ENCODE peak calls at places on chromosome 3, in ten cellular contexts. B is mesothelial cell of epicardium; T is bronchial epithelial cell; E is left ventricle myocardium inferior; A is cardiac muscle cell; O is MCF 10A; D is lung; Q is nephron progenitor cell; W is CD8-positive, alpha-beta T cell; G is PC-9. Z is an unnamed sample.

GRCh38 chr3:4350789-4351163 is 47.6 kb downstream of the SETMAR start:
- DNase-seq in B (no peak), T (peak; percentile 61), E (no peak), A (peak; percentile 69), O (peak; percentile 68), D (no peak), Q (peak; percentile 21), W (peak; percentile 52), G (peak; percentile 33), Z (no peak)

GRCh38 chr3:32780735-32781210 is 37.0 kb upstream of the TRIM71 start:
- DNase-seq in B (peak; percentile 78), T (peak; percentile 20), E (peak; percentile 39), A (peak; percentile 80), O (peak; percentile 42), D (peak; percentile 51), Q (peak; percentile 82), W (no peak), G (no peak), Z (peak; percentile 75)

GRCh38 chr3:124633527-124633926 is 96.7 kb upstream of the UMPS start:
- DNase-seq in B (no peak), T (no peak), E (no peak), A (no peak), O (no peak), D (no peak), Q (no peak), W (no peak), G (no peak), Z (no peak)

GRCh38 chr3:139124197-139124596 is 79.5 kb upstream of the PRR23C start:
- DNase-seq in B (no peak), T (no peak), E (no peak), A (no peak), O (no peak), D (peak; percentile 13), Q (no peak), W (no peak), G (no peak), Z (no peak)

GRCh38 chr3:33317963-33318708 is 40.9 kb downstream of the FBXL2 start:
- DNase-seq in B (no peak), T (peak; percentile 12), E (no peak), A (no peak), O (no peak), D (no peak), Q (no peak), W (no peak), G (peak; percentile 81), Z (no peak)

GRCh38 chr3:44323341-44323955 is 15.1 kb upstream of the TCAIM start:
- DNase-seq in B (peak; percentile 58), T (peak; percentile 52), E (peak; percentile 41), A (peak; percentile 72), O (peak; percentile 73), D (no peak), Q (peak; percentile 63), W (peak; percentile 58), G (no peak), Z (peak; percentile 44)

GRCh38 chr3:197503652-197504051 is 52.1 kb downstream of the BDH1 start:
- DNase-seq in B (no peak), T (no peak), E (no peak), A (no peak), O (no peak), D (no peak), Q (no peak), W (no peak), G (no peak), Z (no peak)

GRCh38 chr3:16474920-16475319 is 38.6 kb downstream of the RFTN1 start:
- DNase-seq in B (no peak), T (no peak), E (no peak), A (no peak), O (no peak), D (no peak), Q (no peak), W (no peak), G (no peak), Z (no peak)

DNA sequence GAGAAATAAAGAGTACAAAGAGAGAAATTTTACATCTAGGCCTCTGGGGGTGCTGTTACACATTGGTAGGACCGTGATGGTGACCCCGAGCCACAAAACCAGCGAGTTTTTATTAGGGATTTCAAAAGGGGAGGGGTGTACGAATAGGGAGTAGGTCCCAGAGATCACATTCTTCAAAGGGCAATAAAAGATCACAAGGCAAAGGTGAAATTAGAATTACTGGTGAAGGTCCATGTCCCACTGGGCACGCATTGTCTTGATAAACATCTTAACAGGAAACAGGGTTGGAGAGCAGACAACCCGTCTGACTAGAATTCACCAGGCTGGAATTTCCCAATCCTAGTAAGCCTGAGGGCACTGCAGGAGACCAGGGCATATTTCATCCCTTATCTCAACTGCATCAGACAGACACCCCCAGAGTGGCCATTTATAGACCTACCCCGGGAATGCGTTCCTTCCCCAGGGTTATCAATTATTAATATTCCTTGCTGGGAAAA is 4.3 kb downstream of the IRAK2 start:
- DNase-seq in B (no peak), T (no peak), E (no peak), A (no peak), O (no peak), D (no peak), Q (no peak), W (no peak), G (peak; percentile 72), Z (no peak)
- TF ChIP-seq CTCF in B (no peak), T (no peak), E (no peak), A (peak; percentile 18), O (no peak), D (no peak), Q (no peak), W (no peak), G (peak; percentile 58), Z (no peak)

GRCh38 chr3:156838035-156838434 is 11.9 kb downstream of the LEKR1 start:
- DNase-seq in B (no peak), T (no peak), E (no peak), A (no peak), O (no peak), D (no peak), Q (no peak), W (no peak), G (no peak), Z (no peak)

GRCh38 chr3:156843071-156843808 is 17.1 kb downstream of the LEKR1 start:
- DNase-seq in B (no peak), T (no peak), E (no peak), A (no peak), O (no peak), D (no peak), Q (no peak), W (no peak), G (no peak), Z (no peak)

GRCh38 chr3:156837130-156837529 is 11.0 kb downstream of the LEKR1 start:
- DNase-seq in B (no peak), T (peak; percentile 71), E (no peak), A (no peak), O (peak; percentile 18), D (no peak), Q (no peak), W (no peak), G (no peak), Z (no peak)

GRCh38 chr3:156840826-156841689 is 14.9 kb downstream of the LEKR1 start:
- DNase-seq in B (no peak), T (no peak), E (no peak), A (no peak), O (no peak), D (no peak), Q (no peak), W (no peak), G (no peak), Z (no peak)
- TF ChIP-seq CTCF in B (no peak), T (no peak), E (no peak), A (no peak), O (no peak), D (no peak), Q (no peak), W (no peak), G (no peak), Z (no peak)

GRCh38 chr3:10972359-10972758 is 20.2 kb upstream of the SLC6A1 start:
- DNase-seq in B (no peak), T (no peak), E (no peak), A (no peak), O (no peak), D (no peak), Q (no peak), W (no peak), G (no peak), Z (no peak)

GRCh38 chr3:10975695-10976234 is 16.8 kb upstream of the SLC6A1 start:
- DNase-seq in B (no peak), T (no peak), E (no peak), A (no peak), O (no peak), D (no peak), Q (no peak), W (no peak), G (no peak), Z (no peak)

GRCh38 chr3:10974131-10974530 is 18.4 kb upstream of the SLC6A1 start:
- DNase-seq in B (no peak), T (no peak), E (no peak), A (no peak), O (no peak), D (no peak), Q (no peak), W (no peak), G (no peak), Z (no peak)

GRCh38 chr3:10974746-10975375 is 17.7 kb upstream of the SLC6A1 start:
- DNase-seq in B (no peak), T (no peak), E (no peak), A (no peak), O (no peak), D (no peak), Q (no peak), W (no peak), G (no peak), Z (no peak)

GRCh38 chr3:10973196-10973595 is 19.4 kb upstream of the SLC6A1 start:
- DNase-seq in B (no peak), T (no peak), E (no peak), A (no peak), O (no peak), D (no peak), Q (no peak), W (no peak), G (no peak), Z (no peak)
- TF ChIP-seq CTCF in B (no peak), T (no peak), E (no peak), A (no peak), O (no peak), D (no peak), Q (no peak), W (no peak), G (no peak), Z (no peak)

GRCh38 chr3:135238866-135239434 is 443.9 kb downstream of the EPHB1 start:
- DNase-seq in B (no peak), T (no peak), E (no peak), A (no peak), O (no peak), D (no peak), Q (no peak), W (no peak), G (no peak), Z (no peak)

GRCh38 chr3:135239485-135239884 is 444.4 kb downstream of the EPHB1 start:
- DNase-seq in B (no peak), T (no peak), E (no peak), A (no peak), O (no peak), D (no peak), Q (no peak), W (no peak), G (no peak), Z (no peak)

GRCh38 chr3:135242285-135242684 is 447.2 kb downstream of the EPHB1 start:
- DNase-seq in B (no peak), T (no peak), E (no peak), A (no peak), O (no peak), D (no peak), Q (no peak), W (no peak), G (no peak), Z (no peak)

GRCh38 chr3:135238201-135238600 is 443.1 kb downstream of the EPHB1 start:
- DNase-seq in B (no peak), T (no peak), E (no peak), A (no peak), O (no peak), D (no peak), Q (no peak), W (no peak), G (no peak), Z (no peak)

DNA sequence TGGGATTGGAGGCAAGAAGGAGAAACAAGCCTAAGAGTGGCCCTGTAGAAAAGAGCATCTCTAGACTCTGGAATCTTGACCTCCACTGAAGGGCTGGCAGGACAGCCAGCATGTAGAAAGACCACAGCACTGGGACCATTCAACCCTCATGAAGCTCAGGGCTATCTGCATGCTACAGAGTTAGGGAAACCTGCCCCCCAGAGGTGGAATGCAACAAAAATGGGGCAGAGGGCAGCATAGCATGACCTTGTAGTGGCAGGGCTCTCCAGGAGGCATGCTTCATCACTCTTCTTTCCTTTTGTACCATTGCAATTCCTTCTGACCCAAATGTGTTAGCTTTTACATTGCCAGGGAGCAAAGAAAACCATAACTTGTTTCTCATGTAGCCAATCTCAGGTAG is 445.4 kb downstream of the EPHB1 start:
- DNase-seq in B (no peak), T (no peak), E (no peak), A (peak; percentile 33), O (no peak), D (no peak), Q (no peak), W (no peak), G (no peak), Z (no peak)
- TF ChIP-seq CTCF in B (no peak), T (no peak), E (peak; percentile 18), A (no peak), O (no peak), D (no peak), Q (no peak), W (no peak), G (no peak), Z (no peak)

Z was measured in progenitor cell of endocrine pancreas.